ENCODE peak calls at places on chromosome 20, in nine cellular contexts. A, D, O, J, W, H, T, F and I are unnamed samples.

GRCh38 chr20:7392551-7392950 is 547.7 kb downstream of the HAO1 start:
- DNase-seq in A (no peak), D (no peak), O (no peak), J (no peak), W (no peak), H (no peak), T (no peak), F (no peak), I (no peak)

GRCh38 chr20:15252289-15252688 is 914.9 kb upstream of the FLRT3 start:
- DNase-seq in A (no peak), D (no peak), O (no peak), J (no peak), W (no peak), H (no peak), T (no peak), F (no peak), I (no peak)

GRCh38 chr20:35941620-35942019 is 12.7 kb downstream of the SCAND1 start:
- DNase-seq in A (no peak), D (no peak), O (no peak), J (no peak), W (no peak), H (no peak), T (no peak), F (no peak), I (no peak)

GRCh38 chr20:19137641-19138040 is 74.8 kb upstream of the SLC24A3 start:
- DNase-seq in A (no peak), D (no peak), O (no peak), J (no peak), W (no peak), H (no peak), T (no peak), F (no peak), I (no peak)

GRCh38 chr20:40532103-40532502 is 156.9 kb downstream of the MAFB start:
- DNase-seq in A (no peak), D (no peak), O (no peak), J (no peak), W (no peak), H (peak), T (no peak), F (peak), I (no peak)

GRCh38 chr20:44070139-44070900 is 116.7 kb downstream of the JPH2 start:
- DNase-seq in A (no peak), D (no peak), O (no peak), J (no peak), W (no peak), H (no peak), T (no peak), F (no peak), I (peak)

GRCh38 chr20:44419131-44419844 is 56.4 kb upstream of the TTPAL start:
- DNase-seq in A (no peak), D (no peak), O (no peak), J (no peak), W (no peak), H (no peak), T (no peak), F (no peak), I (no peak)

GRCh38 chr20:25453035-25453810 is 45.8 kb downstream of the GINS1 start:
- DNase-seq in A (no peak), D (no peak), O (no peak), J (no peak), W (no peak), H (no peak), T (no peak), F (no peak), I (no peak)

GRCh38 chr20:23683807-23684206 is 5.0 kb downstream of the CST4 start:
- DNase-seq in A (no peak), D (no peak), O (no peak), J (no peak), W (no peak), H (no peak), T (no peak), F (no peak), I (no peak)

GRCh38 chr20:50496773-50497375 is 13.3 kb upstream of the PTPN1 start:
- DNase-seq in A (no peak), D (no peak), O (no peak), J (no peak), W (no peak), H (no peak), T (no peak), F (no peak), I (no peak)

GRCh38 chr20:38804682-38805501 is 605 bp upstream of the PPP1R16B start:
- DNase-seq in A (peak), D (peak), O (no peak), J (peak), W (no peak), H (peak), T (no peak), F (no peak), I (peak)

GRCh38 chr20:4699957-4700356 is 21.8 kb upstream of the PRND start:
- DNase-seq in A (no peak), D (no peak), O (no peak), J (no peak), W (no peak), H (no peak), T (no peak), F (no peak), I (no peak)

GRCh38 chr20:24109008-24109407 is 120.4 kb upstream of the GGTLC1 start:
- DNase-seq in A (no peak), D (no peak), O (no peak), J (no peak), W (no peak), H (no peak), T (no peak), F (no peak), I (no peak)

GRCh38 chr20:19974621-19975435 is 42.3 kb upstream of the NAA20 start:
- DNase-seq in A (no peak), D (no peak), O (peak), J (no peak), W (peak), H (no peak), T (peak), F (peak), I (no peak)

GRCh38 chr20:22288957-22289356 is 295.4 kb downstream of the FOXA2 start:
- DNase-seq in A (no peak), D (no peak), O (no peak), J (no peak), W (no peak), H (no peak), T (no peak), F (no peak), I (no peak)

GRCh38 chr20:4488407-4489339 is 233.0 kb upstream of the PRND start:
- DNase-seq in A (no peak), D (no peak), O (no peak), J (no peak), W (no peak), H (no peak), T (no peak), F (no peak), I (no peak)

DNA sequence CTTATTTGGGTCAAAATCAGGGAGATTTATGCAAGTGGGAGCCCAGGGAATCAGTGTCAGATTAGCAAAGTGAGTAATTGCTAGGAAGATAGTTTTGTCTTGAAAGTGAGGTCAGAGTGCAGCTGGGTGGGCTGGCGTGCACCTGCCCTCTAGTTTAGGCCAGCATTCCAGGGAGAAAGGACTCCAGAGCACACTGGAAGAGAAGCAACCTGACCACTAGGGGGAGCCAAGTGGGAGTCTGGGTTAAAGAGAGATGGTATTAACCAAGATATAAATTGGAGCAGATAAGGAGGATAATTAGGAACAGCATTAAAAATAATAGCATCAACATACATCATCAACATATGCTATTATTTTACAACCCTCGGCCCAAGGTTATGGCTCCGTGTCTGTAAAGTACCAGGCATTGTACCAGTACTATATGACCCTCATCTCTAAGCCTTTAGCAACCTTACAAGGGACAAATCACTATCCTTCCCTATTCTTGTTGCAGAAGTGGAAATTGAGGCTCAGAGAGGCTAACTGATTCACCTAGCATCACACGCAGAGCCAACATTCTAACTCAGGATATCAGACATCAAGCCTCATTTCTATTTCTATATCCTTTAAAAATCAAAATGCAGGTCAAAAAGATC is 57.8 kb downstream of the SLC2A10 start:
- DNase-seq in A (peak), D (peak), O (no peak), J (no peak), W (no peak), H (peak), T (no peak), F (peak), I (peak)
- TF ChIP-seq CTCF in A (peak), D (peak), O (no peak), J (peak), W (peak), H (peak), T (peak), F (peak), I (peak)

GRCh38 chr20:45971675-45972499 is at the start of gene ZNF335:
- DNase-seq in A (peak), D (peak), O (peak), J (peak), W (peak), H (peak), T (peak), F (peak), I (peak)
- TF ChIP-seq CTCF in A (peak), D (no peak), O (no peak), J (no peak), W (peak), H (no peak), T (peak), F (no peak), I (no peak)

GRCh38 chr20:34680586-34680985 is 3.7 kb upstream of the PIGU start:
- DNase-seq in A (no peak), D (no peak), O (no peak), J (no peak), W (no peak), H (peak), T (no peak), F (no peak), I (no peak)

GRCh38 chr20:34673411-34673810 is 3.5 kb downstream of the PIGU start:
- DNase-seq in A (no peak), D (no peak), O (no peak), J (no peak), W (no peak), H (no peak), T (no peak), F (no peak), I (no peak)

GRCh38 chr20:34675993-34676641 is 775 bp downstream of the PIGU start:
- DNase-seq in A (no peak), D (peak), O (no peak), J (no peak), W (no peak), H (peak), T (no peak), F (no peak), I (no peak)

GRCh38 chr20:34675561-34675960 is 1.3 kb downstream of the PIGU start:
- DNase-seq in A (no peak), D (no peak), O (no peak), J (no peak), W (no peak), H (no peak), T (no peak), F (no peak), I (no peak)

GRCh38 chr20:34676642-34677373 is at the start of gene PIGU:
- DNase-seq in A (peak), D (peak), O (peak), J (peak), W (peak), H (peak), T (peak), F (peak), I (peak)
- TF ChIP-seq CTCF in A (peak), D (no peak), O (no peak), J (peak), W (peak), H (no peak), T (peak), F (no peak), I (no peak)

GRCh38 chr20:58470336-58470978 is 44.7 kb downstream of the APCDD1L start:
- DNase-seq in A (no peak), D (no peak), O (no peak), J (no peak), W (no peak), H (no peak), T (no peak), F (no peak), I (no peak)

GRCh38 chr20:58471161-58471834 is 43.9 kb downstream of the APCDD1L start:
- DNase-seq in A (no peak), D (no peak), O (no peak), J (no peak), W (peak), H (no peak), T (peak), F (no peak), I (no peak)

GRCh38 chr20:58471835-58472164 is 43.4 kb downstream of the APCDD1L start:
- DNase-seq in A (peak), D (no peak), O (no peak), J (no peak), W (no peak), H (no peak), T (no peak), F (no peak), I (no peak)

GRCh38 chr20:58473818-58474425 is 41.3 kb downstream of the APCDD1L start:
- DNase-seq in A (no peak), D (no peak), O (no peak), J (no peak), W (no peak), H (no peak), T (no peak), F (no peak), I (no peak)

DNA sequence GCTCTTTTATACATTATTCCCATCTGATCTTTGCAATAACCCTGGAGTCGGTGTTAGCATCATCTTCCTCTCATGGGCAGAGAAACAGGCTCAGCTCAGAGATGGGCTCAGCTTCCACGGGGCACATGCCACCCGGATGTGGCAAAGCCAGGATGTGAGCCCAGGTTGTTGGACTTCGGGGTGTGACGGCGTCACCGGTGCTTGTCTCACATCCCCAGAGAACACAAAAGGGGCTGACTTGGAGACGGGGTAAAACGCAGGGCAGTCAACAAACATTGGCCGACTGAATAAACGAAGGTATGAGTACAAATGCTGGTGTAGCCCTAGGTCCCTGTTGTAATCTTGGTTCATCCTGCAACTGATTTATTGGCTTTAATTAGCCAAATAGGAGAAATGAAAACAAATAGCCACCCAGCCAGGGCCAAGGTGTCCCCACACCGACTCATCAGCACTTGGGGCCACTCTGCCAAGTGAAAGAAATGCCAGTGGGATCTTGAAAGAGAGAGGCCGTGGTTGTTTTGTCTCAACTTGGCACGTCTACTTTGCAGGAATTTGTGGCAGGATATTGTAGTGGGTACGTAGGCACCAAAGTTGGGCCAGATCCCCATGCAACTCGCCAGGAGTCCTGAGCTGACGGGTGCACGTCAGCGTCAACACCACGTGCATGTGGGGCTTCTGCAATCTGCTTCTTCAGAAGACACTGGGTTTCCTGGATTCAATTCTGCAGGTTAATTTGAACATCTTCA is 42.8 kb downstream of the APCDD1L start:
- DNase-seq in A (peak), D (no peak), O (no peak), J (no peak), W (no peak), H (no peak), T (no peak), F (no peak), I (no peak)
- TF ChIP-seq CTCF in A (no peak), D (no peak), O (no peak), J (no peak), W (no peak), H (no peak), T (no peak), F (no peak), I (no peak)

GRCh38 chr20:10432079-10432478 is 1.9 kb downstream of the MKKS start:
- DNase-seq in A (no peak), D (no peak), O (no peak), J (no peak), W (no peak), H (no peak), T (no peak), F (no peak), I (no peak)

GRCh38 chr20:10434832-10435812 is at the start of gene SLX4IP:
- DNase-seq in A (peak), D (peak), O (peak), J (peak), W (peak), H (peak), T (peak), F (peak), I (peak)

GRCh38 chr20:10434467-10434831 is 427 bp upstream of the MKKS start:
- DNase-seq in A (peak), D (peak), O (peak), J (peak), W (peak), H (peak), T (peak), F (peak), I (peak)

GRCh38 chr20:10433014-10433622 is 904 bp downstream of the MKKS start:
- DNase-seq in A (no peak), D (no peak), O (no peak), J (no peak), W (no peak), H (no peak), T (no peak), F (no peak), I (no peak)

GRCh38 chr20:10433623-10434466 is at the start of gene MKKS:
- DNase-seq in A (peak), D (peak), O (peak), J (no peak), W (peak), H (peak), T (peak), F (peak), I (peak)
- TF ChIP-seq CTCF in A (no peak), D (peak), O (no peak), J (no peak), W (no peak), H (peak), T (no peak), F (no peak), I (no peak)

DNA sequence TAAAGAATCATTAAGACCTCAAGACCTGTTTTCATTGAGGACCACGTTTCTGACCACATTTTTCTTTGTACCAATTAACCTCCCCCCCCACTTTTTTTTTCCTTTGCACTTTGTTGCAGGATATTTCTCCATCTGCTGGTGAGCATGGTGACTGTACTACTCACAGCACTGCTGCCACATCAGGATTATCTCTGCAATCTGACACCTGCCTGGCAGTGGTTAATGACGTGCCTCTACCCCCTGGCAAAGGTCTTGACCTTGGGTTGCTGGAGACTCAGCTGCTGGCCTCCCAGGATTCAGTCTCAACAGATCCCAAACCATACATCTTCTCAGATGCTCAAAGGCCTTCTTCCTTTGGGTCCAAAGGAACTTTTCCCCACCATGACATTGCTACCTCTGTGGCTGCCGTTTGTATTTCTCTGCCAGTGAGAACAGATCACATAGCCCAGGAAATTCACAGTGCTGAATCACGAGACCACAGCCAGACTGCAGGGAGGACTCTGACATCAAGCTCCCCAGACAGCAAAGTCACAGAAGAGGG is 46.6 kb upstream of the EDN3 start:
- DNase-seq in A (no peak), D (no peak), O (no peak), J (no peak), W (no peak), H (no peak), T (no peak), F (peak), I (no peak)
- TF ChIP-seq CTCF in A (no peak), D (no peak), O (no peak), J (no peak), W (no peak), H (peak), T (no peak), F (no peak), I (no peak)

DNA sequence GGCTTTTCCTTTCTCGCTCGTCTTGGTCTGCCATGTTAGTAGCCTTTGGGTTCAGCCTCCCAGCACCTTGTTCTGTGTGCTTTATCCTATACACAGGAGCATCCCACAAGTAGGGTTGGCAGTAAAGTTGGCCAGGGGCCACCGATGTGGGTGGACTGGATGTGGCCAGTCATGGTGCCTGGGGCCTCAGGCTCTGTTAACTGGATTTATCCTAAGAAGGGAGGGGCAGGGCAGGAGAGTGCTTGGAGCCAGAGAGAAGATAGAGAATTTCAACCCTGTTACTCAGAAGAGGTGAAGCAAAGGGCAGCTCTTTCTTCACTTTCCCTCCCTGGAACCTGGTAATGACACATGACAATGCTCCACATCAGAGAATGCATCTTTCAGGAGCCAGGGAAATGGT is 14.1 kb upstream of the SIRPB2 start:
- DNase-seq in A (no peak), D (no peak), O (no peak), J (no peak), W (no peak), H (no peak), T (no peak), F (no peak), I (no peak)
- TF ChIP-seq CTCF in A (no peak), D (no peak), O (no peak), J (no peak), W (no peak), H (no peak), T (no peak), F (no peak), I (no peak)

GRCh38 chr20:63186528-63187316 is 29.2 kb downstream of the YTHDF1 start:
- DNase-seq in A (no peak), D (no peak), O (no peak), J (no peak), W (no peak), H (no peak), T (no peak), F (no peak), I (no peak)
- TF ChIP-seq CTCF in A (no peak), D (no peak), O (no peak), J (no peak), W (no peak), H (no peak), T (no peak), F (no peak), I (no peak)